ENCODE peak calls at places on chromosome 1, in five cellular contexts. N is GM12865, O is LNCaP clone FGC, K is glutamatergic neuron, M is tibial artery. F is an unnamed sample.

GRCh38 chr1:80656011-80656627 is 1144.6 kb upstream of the ADGRL2 start:
- DNase-seq in N (peak), O (peak), K (no peak), M (no peak), F (no peak)

GRCh38 chr1:167790117-167790516 is 68.3 kb downstream of the MPZL1 start:
- DNase-seq in N (no peak), O (no peak), K (no peak), M (no peak), F (no peak)

GRCh38 chr1:235644693-235645305 is 4.8 kb downstream of the GNG4 start:
- DNase-seq in N (no peak), O (no peak), K (no peak), M (no peak), F (no peak)

GRCh38 chr1:202935863-202936262 is 8.8 kb upstream of the KLHL12 start:
- DNase-seq in N (no peak), O (no peak), K (no peak), M (no peak), F (no peak)

GRCh38 chr1:4467241-4467640 is 187.2 kb upstream of the AJAP1 start:
- DNase-seq in N (no peak), O (no peak), K (no peak), M (peak), F (no peak)

GRCh38 chr1:226691257-226691656 is 47.8 kb downstream of the ITPKB start:
- DNase-seq in N (peak), O (no peak), K (no peak), M (no peak), F (peak)

GRCh38 chr1:46171872-46172271 is 3.0 kb upstream of the TSPAN1 start:
- DNase-seq in N (no peak), O (peak), K (no peak), M (no peak), F (no peak)

GRCh38 chr1:201528631-201529260 is 10.2 kb upstream of the NAV1 start:
- DNase-seq in N (no peak), O (no peak), K (no peak), M (no peak), F (no peak)

DNA sequence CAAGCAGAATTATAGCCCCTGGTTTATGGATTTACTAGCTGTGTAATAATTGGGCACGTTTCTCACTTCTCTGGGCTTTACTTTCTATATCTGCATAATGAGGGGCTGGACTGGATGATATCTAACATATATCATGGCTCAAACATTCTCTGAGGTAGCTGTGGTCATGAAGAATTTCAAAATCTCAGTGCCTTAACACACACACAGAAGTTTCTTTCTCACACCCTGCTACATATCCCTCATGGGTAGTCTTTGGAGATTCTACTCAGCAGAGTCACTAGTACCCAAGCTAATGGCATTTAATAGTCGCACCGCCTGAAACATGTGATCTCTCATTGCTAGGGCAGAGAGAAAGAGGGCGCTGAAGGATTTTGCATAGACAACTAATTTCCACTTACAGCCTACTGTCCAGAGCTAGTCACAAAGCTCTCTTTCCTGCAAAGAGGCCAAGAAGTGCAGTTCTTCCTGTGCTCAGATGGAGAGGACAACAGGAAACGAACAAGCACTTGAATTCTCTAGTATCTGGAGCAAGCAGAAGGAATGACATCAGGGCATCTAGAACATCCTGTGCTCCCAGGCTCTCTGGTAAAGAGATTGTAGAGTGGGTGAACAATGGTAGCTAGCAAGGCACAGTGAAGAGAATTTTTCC is 183.5 kb upstream of the PTBP2 start:
- DNase-seq in N (no peak), O (no peak), K (no peak), M (peak), F (no peak)
- TF ChIP-seq CTCF in N (no peak), O (peak), K (no peak), M (no peak), F (no peak)

GRCh38 chr1:64469977-64470669 is at the start of gene CACHD1:
- DNase-seq in N (peak), O (no peak), K (peak), M (peak), F (peak)
- TF ChIP-seq CTCF in N (no peak), O (peak), K (no peak), M (peak), F (no peak)

DNA sequence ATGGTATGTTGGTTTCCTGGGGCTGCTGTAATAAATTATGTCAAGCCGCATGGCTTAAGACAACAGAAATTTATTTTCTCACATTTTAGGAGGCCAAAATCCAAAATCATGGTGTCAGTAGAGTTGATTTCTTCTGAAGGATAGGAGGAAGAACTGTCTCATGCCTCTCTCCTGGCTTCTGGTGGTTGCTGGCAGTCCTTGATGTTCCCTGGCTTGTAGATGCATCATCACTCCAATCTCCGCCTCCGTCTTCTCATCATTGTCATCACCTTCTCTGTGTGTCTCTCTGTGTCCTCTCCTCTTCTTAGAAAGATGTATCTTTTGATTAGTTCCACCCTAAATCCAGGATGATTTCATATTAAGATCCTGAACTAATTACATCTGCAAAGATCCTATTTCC is 124.7 kb upstream of the CTTNBP2NL start:
- DNase-seq in N (no peak), O (no peak), K (no peak), M (no peak), F (no peak)
- TF ChIP-seq CTCF in N (no peak), O (no peak), K (no peak), M (no peak), F (no peak)

GRCh38 chr1:1058921-1059493 is 15.1 kb downstream of the RNF223 start:
- DNase-seq in N (peak), O (no peak), K (no peak), M (no peak), F (no peak)
- TF ChIP-seq CTCF in N (peak), O (peak), K (peak), M (no peak), F (peak)

GRCh38 chr1:65958561-65959350 is 166.1 kb downstream of the PDE4B start:
- DNase-seq in N (peak), O (no peak), K (no peak), M (no peak), F (peak)
- TF ChIP-seq CTCF in N (peak), O (peak), K (peak), M (peak), F (no peak)

GRCh38 chr1:28640766-28641165 is 2.1 kb downstream of the TAF12 start:
- DNase-seq in N (peak), O (no peak), K (no peak), M (no peak), F (no peak)
- TF ChIP-seq CTCF in N (peak), O (peak), K (no peak), M (no peak), F (peak)

DNA sequence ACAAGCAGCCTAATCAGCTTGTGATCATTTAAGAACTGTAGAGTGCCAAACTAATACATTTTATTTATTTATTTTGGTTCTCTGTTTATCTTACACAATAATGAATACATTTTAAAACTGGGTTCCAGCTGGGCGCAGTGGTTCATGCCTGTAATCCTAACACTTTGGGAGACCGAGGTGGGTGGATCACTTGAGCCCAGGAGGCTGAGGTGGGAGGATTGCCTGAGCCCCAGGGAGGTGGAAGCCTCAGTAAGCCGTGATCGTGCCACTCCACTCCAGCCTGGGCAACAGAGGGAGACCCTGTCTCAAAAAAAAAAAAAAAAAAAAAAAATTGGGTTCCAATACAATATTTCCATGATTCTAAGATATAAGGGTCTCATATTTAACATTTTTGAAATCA is 9.2 kb downstream of the FBXO28 start:
- DNase-seq in N (no peak), O (no peak), K (no peak), M (no peak), F (no peak)
- TF ChIP-seq CTCF in N (no peak), O (no peak), K (no peak), M (no peak), F (no peak)

GRCh38 chr1:25117233-25117823 is 115.0 kb downstream of the SYF2 start:
- DNase-seq in N (peak), O (no peak), K (no peak), M (no peak), F (no peak)
- TF ChIP-seq CTCF in N (peak), O (peak), K (peak), M (no peak), F (no peak)

GRCh38 chr1:234579967-234580366 is 30.0 kb downstream of the IRF2BP2 start:
- DNase-seq in N (no peak), O (no peak), K (no peak), M (no peak), F (peak)
- TF ChIP-seq CTCF in N (peak), O (peak), K (peak), M (peak), F (no peak)